ENCODE peak calls at places on chromosomes 11 and 22, in seven cellular contexts. One of them, this sample, is unnamed.
A peak's percentile ranks its signal among the peaks of the same experiment; 100 is the strongest.

GRCh38 chr11:100910808-100911207 is 218.8 kb downstream of the PGR start:
- DNase-seq in thyroid gland: no peak
- DNase-seq in heart left ventricle: no peak
- DNase-seq in fibroblast of mammary gland: no peak
- DNase-seq in Calu3: no peak
- DNase-seq in spleen: no peak
- DNase-seq in mesothelial cell of epicardium: no peak
- DNase-seq in this sample: no peak

GRCh38 chr22:43094551-43094950 is 5.4 kb upstream of the TTLL1 start:
- DNase-seq in fibroblast of mammary gland: no peak
- DNase-seq in heart left ventricle: no peak
- DNase-seq in mesothelial cell of epicardium: no peak
- DNase-seq in Calu3: no peak
- DNase-seq in thyroid gland: no peak
- DNase-seq in spleen: no peak
- DNase-seq in this sample: no peak

GRCh38 chr11:64865286-64866172 is 12.9 kb downstream of the EHD1 start:
- DNase-seq in Calu3: no peak
- DNase-seq in heart left ventricle: no peak
- DNase-seq in fibroblast of mammary gland: peak; percentile 95
- DNase-seq in thyroid gland: no peak
- DNase-seq in spleen: peak; percentile 83
- DNase-seq in mesothelial cell of epicardium: no peak
- DNase-seq in this sample: no peak

GRCh38 chr22:20299736-20300136 is 20.1 kb downstream of the DGCR6L start:
- DNase-seq in fibroblast of mammary gland: peak; percentile 23
- DNase-seq in thyroid gland: peak; percentile 79
- DNase-seq in spleen: peak; percentile 86
- DNase-seq in Calu3: no peak
- DNase-seq in heart left ventricle: no peak
- DNase-seq in mesothelial cell of epicardium: no peak
- DNase-seq in this sample: no peak

GRCh38 chr11:20110908-20111669 is 49.2 kb downstream of the DBX1 start:
- DNase-seq in heart left ventricle: no peak
- DNase-seq in spleen: no peak
- DNase-seq in mesothelial cell of epicardium: no peak
- DNase-seq in thyroid gland: peak; percentile 62
- DNase-seq in fibroblast of mammary gland: peak; percentile 97
- DNase-seq in Calu3: peak; percentile 78
- DNase-seq in this sample: no peak

GRCh38 chr22:37014835-37015586 is 4.2 kb downstream of the TST start:
- DNase-seq in Calu3: no peak
- DNase-seq in spleen: no peak
- DNase-seq in fibroblast of mammary gland: no peak
- DNase-seq in thyroid gland: no peak
- DNase-seq in heart left ventricle: no peak
- DNase-seq in mesothelial cell of epicardium: no peak
- DNase-seq in this sample: no peak

GRCh38 chr11:64848779-64849599 is 4.5 kb upstream of the CDC42BPG start:
- DNase-seq in thyroid gland: no peak
- DNase-seq in heart left ventricle: no peak
- DNase-seq in Calu3: peak; percentile 76
- DNase-seq in spleen: peak; percentile 92
- DNase-seq in mesothelial cell of epicardium: no peak
- DNase-seq in fibroblast of mammary gland: no peak
- DNase-seq in this sample: no peak

GRCh38 chr11:120102050-120102861 is 35.7 kb downstream of the TRIM29 start:
- DNase-seq in Calu3: no peak
- DNase-seq in fibroblast of mammary gland: no peak
- DNase-seq in mesothelial cell of epicardium: no peak
- DNase-seq in spleen: no peak
- DNase-seq in thyroid gland: no peak
- DNase-seq in heart left ventricle: no peak
- DNase-seq in this sample: no peak

GRCh38 chr22:49216579-49216978 is 611.1 kb downstream of the BRD1 start:
- DNase-seq in mesothelial cell of epicardium: no peak
- DNase-seq in fibroblast of mammary gland: no peak
- DNase-seq in heart left ventricle: no peak
- DNase-seq in Calu3: no peak
- DNase-seq in thyroid gland: no peak
- DNase-seq in spleen: no peak
- DNase-seq in this sample: peak; percentile 52

GRCh38 chr22:17077255-17077654 is 7.5 kb upstream of the IL17RA start:
- DNase-seq in thyroid gland: no peak
- DNase-seq in spleen: no peak
- DNase-seq in Calu3: no peak
- DNase-seq in fibroblast of mammary gland: peak; percentile 72
- DNase-seq in mesothelial cell of epicardium: no peak
- DNase-seq in heart left ventricle: no peak
- DNase-seq in this sample: no peak

GRCh38 chr22:27490080-27490479 is 311.5 kb downstream of the MN1 start:
- DNase-seq in heart left ventricle: no peak
- DNase-seq in Calu3: no peak
- DNase-seq in mesothelial cell of epicardium: no peak
- DNase-seq in thyroid gland: no peak
- DNase-seq in fibroblast of mammary gland: no peak
- DNase-seq in spleen: peak; percentile 29
- DNase-seq in this sample: peak; percentile 41

DNA sequence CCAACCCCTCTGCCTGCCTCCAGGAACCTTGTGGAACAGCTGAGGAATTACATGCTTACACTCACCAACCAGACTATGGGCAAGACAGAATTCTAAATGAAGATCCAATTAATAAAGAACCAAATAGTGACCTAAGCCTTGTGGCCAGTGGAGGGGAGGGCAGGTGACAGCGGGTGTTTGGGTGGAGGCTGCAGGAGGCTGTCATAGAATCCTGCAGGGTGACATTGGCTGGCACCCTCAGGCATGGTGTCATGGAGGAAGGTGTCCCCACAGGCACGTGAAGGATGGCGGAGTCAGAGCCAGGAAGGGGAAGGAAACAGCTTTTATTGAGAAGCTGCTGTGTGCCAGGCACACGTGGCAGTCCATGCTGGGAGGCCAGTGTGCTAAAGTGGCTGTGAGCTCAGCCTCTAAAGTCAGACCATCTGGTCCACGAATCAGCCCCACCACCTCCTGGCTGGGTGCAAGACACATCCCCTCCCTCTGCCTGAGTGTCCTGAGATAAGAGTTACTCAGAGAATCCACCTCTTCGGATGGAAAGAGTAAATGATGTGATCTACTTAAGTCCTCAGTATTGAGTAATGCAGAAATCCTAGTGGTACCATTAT is 8.7 kb downstream of the MYO18B start:
- DNase-seq in fibroblast of mammary gland: peak; percentile 53
- DNase-seq in heart left ventricle: no peak
- DNase-seq in spleen: no peak
- DNase-seq in mesothelial cell of epicardium: no peak
- DNase-seq in Calu3: no peak
- DNase-seq in thyroid gland: no peak
- DNase-seq in this sample: no peak
- TF ChIP-seq CTCF in fibroblast of mammary gland: no peak
- TF ChIP-seq CTCF in heart left ventricle: no peak
- TF ChIP-seq CTCF in spleen: no peak
- TF ChIP-seq CTCF in mesothelial cell of epicardium: no peak
- TF ChIP-seq CTCF in Calu3: no peak
- TF ChIP-seq CTCF in thyroid gland: no peak
- TF ChIP-seq CTCF in this sample: no peak

GRCh38 chr11:94171693-94172440 is 43.2 kb downstream of the PANX1 start:
- DNase-seq in fibroblast of mammary gland: peak; percentile 55
- DNase-seq in mesothelial cell of epicardium: no peak
- DNase-seq in thyroid gland: peak; percentile 69
- DNase-seq in spleen: no peak
- DNase-seq in heart left ventricle: no peak
- DNase-seq in Calu3: peak; percentile 30
- DNase-seq in this sample: no peak
- TF ChIP-seq CTCF in fibroblast of mammary gland: peak; percentile 83
- TF ChIP-seq CTCF in mesothelial cell of epicardium: peak; percentile 34
- TF ChIP-seq CTCF in thyroid gland: peak; percentile 75
- TF ChIP-seq CTCF in spleen: peak; percentile 44
- TF ChIP-seq CTCF in heart left ventricle: peak; percentile 44
- TF ChIP-seq CTCF in Calu3: peak; percentile 46
- TF ChIP-seq CTCF in this sample: peak; percentile 78

GRCh38 chr22:39519681-39520053 is 695 bp upstream of the ATF4 start:
- DNase-seq in fibroblast of mammary gland: no peak
- DNase-seq in heart left ventricle: peak; percentile 72
- DNase-seq in Calu3: peak; percentile 66
- DNase-seq in thyroid gland: peak; percentile 69
- DNase-seq in spleen: no peak
- DNase-seq in mesothelial cell of epicardium: no peak
- DNase-seq in this sample: no peak
- TF ChIP-seq CTCF in fibroblast of mammary gland: no peak
- TF ChIP-seq CTCF in heart left ventricle: peak; percentile 65
- TF ChIP-seq CTCF in Calu3: no peak
- TF ChIP-seq CTCF in thyroid gland: peak; percentile 33
- TF ChIP-seq CTCF in spleen: peak; percentile 43
- TF ChIP-seq CTCF in mesothelial cell of epicardium: no peak
- TF ChIP-seq CTCF in this sample: peak; percentile 71

GRCh38 chr22:39924286-39924685 is 23.4 kb downstream of the GRAP2 start:
- DNase-seq in thyroid gland: no peak
- DNase-seq in mesothelial cell of epicardium: no peak
- DNase-seq in fibroblast of mammary gland: no peak
- DNase-seq in heart left ventricle: no peak
- DNase-seq in spleen: no peak
- DNase-seq in Calu3: no peak
- DNase-seq in this sample: no peak

GRCh38 chr22:39925273-39925672 is 24.4 kb downstream of the GRAP2 start:
- DNase-seq in thyroid gland: no peak
- DNase-seq in spleen: no peak
- DNase-seq in heart left ventricle: no peak
- DNase-seq in Calu3: no peak
- DNase-seq in fibroblast of mammary gland: no peak
- DNase-seq in mesothelial cell of epicardium: no peak
- DNase-seq in this sample: no peak

GRCh38 chr22:39926175-39927152 is 25.6 kb downstream of the GRAP2 start:
- DNase-seq in fibroblast of mammary gland: no peak
- DNase-seq in spleen: no peak
- DNase-seq in heart left ventricle: no peak
- DNase-seq in thyroid gland: no peak
- DNase-seq in mesothelial cell of epicardium: no peak
- DNase-seq in Calu3: no peak
- DNase-seq in this sample: no peak

GRCh38 chr22:39928556-39929401 is 27.9 kb downstream of the GRAP2 start:
- DNase-seq in fibroblast of mammary gland: no peak
- DNase-seq in heart left ventricle: no peak
- DNase-seq in mesothelial cell of epicardium: no peak
- DNase-seq in thyroid gland: no peak
- DNase-seq in Calu3: no peak
- DNase-seq in spleen: no peak
- DNase-seq in this sample: no peak

DNA sequence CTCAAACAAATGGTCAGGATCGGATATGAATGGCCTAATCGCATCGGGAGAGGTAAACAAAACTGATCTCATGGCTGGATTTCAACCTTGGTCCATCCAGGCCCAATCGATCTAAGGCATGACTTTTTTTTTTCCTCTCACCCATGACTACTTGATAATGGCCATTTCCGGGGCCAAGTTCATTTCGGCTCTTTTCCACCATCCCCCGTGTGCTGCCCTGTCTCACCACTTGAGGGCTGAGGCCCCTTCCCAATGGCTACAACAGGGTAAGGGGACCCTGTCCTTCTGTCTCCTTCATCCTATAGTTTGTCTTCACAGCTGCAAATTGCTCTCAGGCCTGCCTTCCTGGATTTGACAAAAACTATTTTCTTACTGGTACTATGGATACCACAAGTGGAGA is 26.7 kb downstream of the GRAP2 start:
- DNase-seq in mesothelial cell of epicardium: no peak
- DNase-seq in thyroid gland: no peak
- DNase-seq in fibroblast of mammary gland: no peak
- DNase-seq in spleen: no peak
- DNase-seq in Calu3: no peak
- DNase-seq in heart left ventricle: no peak
- DNase-seq in this sample: no peak
- TF ChIP-seq CTCF in mesothelial cell of epicardium: no peak
- TF ChIP-seq CTCF in thyroid gland: no peak
- TF ChIP-seq CTCF in fibroblast of mammary gland: no peak
- TF ChIP-seq CTCF in spleen: no peak
- TF ChIP-seq CTCF in Calu3: peak; percentile 20
- TF ChIP-seq CTCF in heart left ventricle: no peak
- TF ChIP-seq CTCF in this sample: no peak

GRCh38 chr11:11789735-11790369 is 51.9 kb upstream of the USP47 start:
- DNase-seq in thyroid gland: peak; percentile 14
- DNase-seq in mesothelial cell of epicardium: no peak
- DNase-seq in spleen: no peak
- DNase-seq in fibroblast of mammary gland: peak; percentile 23
- DNase-seq in heart left ventricle: no peak
- DNase-seq in Calu3: peak; percentile 38
- DNase-seq in this sample: no peak

GRCh38 chr11:11788067-11788710 is 53.6 kb upstream of the USP47 start:
- DNase-seq in heart left ventricle: no peak
- DNase-seq in Calu3: no peak
- DNase-seq in thyroid gland: peak; percentile 3
- DNase-seq in mesothelial cell of epicardium: no peak
- DNase-seq in fibroblast of mammary gland: no peak
- DNase-seq in spleen: no peak
- DNase-seq in this sample: no peak

GRCh38 chr11:11786234-11786633 is 55.5 kb upstream of the USP47 start:
- DNase-seq in thyroid gland: no peak
- DNase-seq in spleen: no peak
- DNase-seq in fibroblast of mammary gland: no peak
- DNase-seq in mesothelial cell of epicardium: no peak
- DNase-seq in Calu3: no peak
- DNase-seq in heart left ventricle: no peak
- DNase-seq in this sample: no peak

GRCh38 chr11:11787305-11788066 is 54.3 kb upstream of the USP47 start:
- DNase-seq in heart left ventricle: peak; percentile 62
- DNase-seq in Calu3: peak; percentile 75
- DNase-seq in mesothelial cell of epicardium: peak; percentile 58
- DNase-seq in spleen: peak; percentile 80
- DNase-seq in thyroid gland: peak; percentile 74
- DNase-seq in fibroblast of mammary gland: peak; percentile 73
- DNase-seq in this sample: no peak

DNA sequence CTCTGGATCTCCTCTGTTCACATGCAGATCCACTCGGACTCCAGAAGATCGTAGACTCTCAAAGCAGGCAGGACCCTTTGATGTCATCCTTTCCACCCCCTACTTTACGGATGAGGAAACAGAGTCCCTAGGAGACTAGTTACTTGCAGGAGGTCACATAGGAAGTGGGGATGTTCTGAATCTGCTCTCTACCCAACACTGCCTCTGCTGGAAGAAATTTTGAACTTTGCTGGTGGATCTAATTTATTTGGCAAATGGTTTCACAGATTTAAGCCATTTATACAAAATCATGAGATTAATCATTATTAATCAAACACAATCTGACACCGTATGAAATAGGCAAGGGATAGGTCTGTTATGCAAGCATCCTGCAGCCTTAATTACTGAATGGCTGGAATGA is 55.0 kb upstream of the USP47 start:
- DNase-seq in fibroblast of mammary gland: peak; percentile 46
- DNase-seq in mesothelial cell of epicardium: no peak
- DNase-seq in spleen: no peak
- DNase-seq in Calu3: peak; percentile 20
- DNase-seq in heart left ventricle: no peak
- DNase-seq in thyroid gland: no peak
- DNase-seq in this sample: no peak
- TF ChIP-seq CTCF in fibroblast of mammary gland: peak; percentile 66
- TF ChIP-seq CTCF in mesothelial cell of epicardium: peak; percentile 46
- TF ChIP-seq CTCF in spleen: no peak
- TF ChIP-seq CTCF in Calu3: peak; percentile 51
- TF ChIP-seq CTCF in heart left ventricle: peak; percentile 54
- TF ChIP-seq CTCF in thyroid gland: peak; percentile 49
- TF ChIP-seq CTCF in this sample: peak; percentile 81

GRCh38 chr22:46673677-46674236 is 53.6 kb downstream of the GRAMD4 start:
- DNase-seq in heart left ventricle: no peak
- DNase-seq in Calu3: no peak
- DNase-seq in mesothelial cell of epicardium: no peak
- DNase-seq in spleen: no peak
- DNase-seq in fibroblast of mammary gland: no peak
- DNase-seq in thyroid gland: no peak
- DNase-seq in this sample: no peak
- TF ChIP-seq CTCF in heart left ventricle: no peak
- TF ChIP-seq CTCF in Calu3: no peak
- TF ChIP-seq CTCF in mesothelial cell of epicardium: no peak
- TF ChIP-seq CTCF in spleen: no peak
- TF ChIP-seq CTCF in fibroblast of mammary gland: no peak
- TF ChIP-seq CTCF in thyroid gland: no peak
- TF ChIP-seq CTCF in this sample: no peak

This sample was measured in chondrocyte.